ENCODE peak calls at places on chromosomes 7 and 10, in nine cellular contexts. C, L, X, U, V, K, M, P and G are unnamed samples.

GRCh38 chr7:106177738-106178592 is 65.9 kb upstream of the SYPL1 start:
- DNase-seq in C (peak), L (no peak), X (no peak), U (no peak), V (no peak), K (no peak), M (peak), P (no peak), G (no peak)

GRCh38 chr7:24755096-24755495 is 2.2 kb downstream of the GSDME start:
- DNase-seq in C (no peak), L (no peak), X (no peak), U (no peak), V (no peak), K (no peak), M (no peak), P (peak), G (no peak)

GRCh38 chr7:70775570-70776156 is 356.3 kb upstream of the GALNT17 start:
- DNase-seq in C (peak), L (no peak), X (no peak), U (no peak), V (no peak), K (no peak), M (peak), P (no peak), G (no peak)

GRCh38 chr10:131996508-131997365 is 15.0 kb upstream of the BNIP3 start:
- DNase-seq in C (no peak), L (no peak), X (no peak), U (no peak), V (no peak), K (no peak), M (no peak), P (no peak), G (no peak)

GRCh38 chr7:45878457-45879144 is 5.7 kb upstream of the CCDC201 start:
- DNase-seq in C (peak), L (no peak), X (no peak), U (no peak), V (no peak), K (no peak), M (no peak), P (no peak), G (no peak)

GRCh38 chr7:136687693-136688322 is 180.6 kb upstream of the CHRM2 start:
- DNase-seq in C (peak), L (no peak), X (no peak), U (no peak), V (no peak), K (no peak), M (peak), P (no peak), G (peak)

GRCh38 chr10:12181065-12181775 is 14.5 kb downstream of the NUDT5 start:
- DNase-seq in C (no peak), L (peak), X (no peak), U (no peak), V (no peak), K (peak), M (peak), P (no peak), G (no peak)

GRCh38 chr10:128375171-128375570 is 248.9 kb upstream of the MKI67 start:
- DNase-seq in C (no peak), L (no peak), X (no peak), U (no peak), V (no peak), K (no peak), M (no peak), P (no peak), G (no peak)

GRCh38 chr10:25297466-25297865 is 122.7 kb downstream of the GPR158 start:
- DNase-seq in C (no peak), L (no peak), X (no peak), U (no peak), V (no peak), K (no peak), M (no peak), P (no peak), G (no peak)

GRCh38 chr7:130274983-130275649 is 8.5 kb downstream of the CPA2 start:
- DNase-seq in C (peak), L (no peak), X (peak), U (peak), V (no peak), K (no peak), M (no peak), P (no peak), G (peak)

GRCh38 chr7:126119981-126120380 is 1132.8 kb downstream of the GRM8 start:
- DNase-seq in C (no peak), L (no peak), X (no peak), U (no peak), V (no peak), K (no peak), M (no peak), P (no peak), G (no peak)

GRCh38 chr10:93028881-93029280 is 31.7 kb upstream of the CYP26C1 start:
- DNase-seq in C (no peak), L (no peak), X (no peak), U (no peak), V (peak), K (no peak), M (peak), P (peak), G (no peak)

GRCh38 chr7:138781004-138781403 is 16.8 kb upstream of the TMEM213 start:
- DNase-seq in C (no peak), L (no peak), X (no peak), U (no peak), V (no peak), K (no peak), M (no peak), P (no peak), G (no peak)

GRCh38 chr7:107605223-107605815 is 25.3 kb downstream of the BCAP29 start:
- DNase-seq in C (no peak), L (no peak), X (no peak), U (no peak), V (no peak), K (no peak), M (no peak), P (no peak), G (no peak)